ENCODE peak calls at places on chromosomes 3 and 15, in ten cellular contexts. X is left lung, M is heart left ventricle, R is sigmoid colon, F is colonic mucosa, D is AG04450, O is lower lobe of right lung, U is spleen, K is stomach, A is adrenal gland. I is an unnamed sample.

GRCh38 chr15:81432179-81432578 is 58.2 kb upstream of the TMC3 start:
- DNase-seq in X (no peak), M (no peak), R (no peak), F (no peak), D (no peak), O (no peak), U (no peak), K (no peak), A (no peak), I (no peak)

GRCh38 chr3:4850211-4850927 is 128.9 kb upstream of the BHLHE40 start:
- DNase-seq in X (no peak), M (no peak), R (no peak), F (no peak), D (no peak), O (no peak), U (no peak), K (no peak), A (no peak), I (no peak)

GRCh38 chr3:46971742-46972141 is 4.8 kb downstream of the CCDC12 start:
- DNase-seq in X (no peak), M (peak; percentile 6), R (no peak), F (no peak), D (no peak), O (no peak), U (peak; percentile 47), K (no peak), A (no peak), I (no peak)

GRCh38 chr15:98505611-98506031 is 142.7 kb upstream of the IGF1R start:
- DNase-seq in X (no peak), M (peak; percentile 37), R (peak; percentile 77), F (no peak), D (no peak), O (no peak), U (no peak), K (no peak), A (no peak), I (no peak)

GRCh38 chr3:54830658-54831057 is 97.2 kb downstream of the LRTM1 start:
- DNase-seq in X (no peak), M (no peak), R (no peak), F (peak; percentile 25), D (no peak), O (no peak), U (no peak), K (no peak), A (no peak), I (no peak)

GRCh38 chr15:65259367-65259781 is 27.3 kb downstream of the PARP16 start:
- DNase-seq in X (no peak), M (peak; percentile 50), R (peak; percentile 94), F (no peak), D (no peak), O (no peak), U (no peak), K (no peak), A (no peak), I (no peak)

GRCh38 chr3:40997711-40998519 is 201.4 kb upstream of the CTNNB1 start:
- DNase-seq in X (no peak), M (no peak), R (no peak), F (no peak), D (no peak), O (no peak), U (no peak), K (no peak), A (no peak), I (no peak)

GRCh38 chr3:160685144-160685766 is 8.3 kb downstream of the ARL14 start:
- DNase-seq in X (no peak), M (no peak), R (no peak), F (no peak), D (no peak), O (no peak), U (no peak), K (no peak), A (no peak), I (no peak)

GRCh38 chr3:127622031-127622430 is 7.0 kb upstream of the PODXL2 start:
- DNase-seq in X (no peak), M (no peak), R (no peak), F (no peak), D (no peak), O (no peak), U (no peak), K (no peak), A (no peak), I (no peak)

GRCh38 chr15:68402432-68403160 is 29.4 kb downstream of the ITGA11 start:
- DNase-seq in X (no peak), M (no peak), R (peak; percentile 40), F (no peak), D (no peak), O (no peak), U (peak; percentile 57), K (peak; percentile 7), A (peak; percentile 11), I (no peak)

GRCh38 chr15:61228025-61228901 is 839 bp downstream of the RORA start:
- DNase-seq in X (no peak), M (peak; percentile 25), R (peak; percentile 66), F (peak; percentile 24), D (no peak), O (peak; percentile 46), U (no peak), K (no peak), A (peak; percentile 19), I (no peak)

GRCh38 chr15:61222010-61222409 is 7.1 kb downstream of the RORA start:
- DNase-seq in X (no peak), M (no peak), R (no peak), F (no peak), D (no peak), O (no peak), U (no peak), K (no peak), A (no peak), I (no peak)

GRCh38 chr15:61232266-61232665 is 3.2 kb upstream of the RORA start:
- DNase-seq in X (no peak), M (no peak), R (no peak), F (no peak), D (no peak), O (no peak), U (no peak), K (no peak), A (no peak), I (no peak)

GRCh38 chr15:61226313-61227250 is 2.5 kb downstream of the RORA start:
- DNase-seq in X (no peak), M (no peak), R (no peak), F (no peak), D (no peak), O (no peak), U (no peak), K (no peak), A (peak; percentile 23), I (no peak)

DNA sequence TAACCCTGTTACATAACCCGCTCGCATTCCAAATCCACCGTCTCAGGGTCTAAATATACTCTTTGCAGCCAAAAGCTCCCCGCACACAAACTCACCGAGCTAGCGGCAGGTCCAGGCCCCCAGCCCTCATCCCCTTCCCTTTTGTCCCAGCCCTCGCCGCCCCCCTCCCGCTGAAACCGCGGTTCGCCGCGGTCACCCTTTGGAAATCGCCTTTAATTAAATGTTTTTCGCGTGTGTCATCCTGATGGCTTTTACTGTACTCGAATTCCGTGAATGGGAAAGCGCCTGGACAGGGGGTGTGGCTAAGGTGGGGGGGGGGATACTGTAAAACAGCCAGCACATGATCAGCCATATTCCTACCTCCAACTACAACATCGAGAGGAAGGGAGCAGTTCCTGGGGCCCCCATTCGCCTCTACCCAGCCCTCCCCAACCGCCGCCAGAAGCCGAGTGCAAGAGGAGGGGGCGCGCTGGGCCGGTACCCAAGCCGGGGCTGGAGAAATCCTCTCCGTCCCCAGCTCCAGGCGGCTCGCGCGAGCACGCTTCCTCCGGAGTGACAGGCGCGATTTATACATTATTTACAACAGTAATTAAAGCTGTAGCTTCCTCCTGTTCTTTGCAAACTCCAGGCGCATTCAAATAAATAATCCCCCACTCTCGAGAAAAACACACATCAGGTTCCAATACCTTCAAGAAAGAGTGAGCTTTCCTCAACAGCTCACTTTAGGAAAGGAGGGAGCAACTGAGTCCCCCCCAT is 1.7 kb downstream of the RORA start:
- DNase-seq in X (no peak), M (peak; percentile 26), R (peak; percentile 64), F (peak; percentile 20), D (no peak), O (no peak), U (no peak), K (no peak), A (peak; percentile 31), I (no peak)
- H3K4me3 ChIP-seq in X (peak overlapping the region; percentile 37), M (peak overlapping the region; percentile 76), R (peak overlapping the region; percentile 68), F (peak overlapping the region; percentile 37), D (peak overlapping the region; percentile 69), O (peak overlapping the region; percentile 63), U (peak overlapping the region; percentile 48), K (peak overlapping the region; percentile 65), A (peak overlapping the region; percentile 48), I (peak overlapping the region; percentile 67)

GRCh38 chr3:145812396-145812795 is 348.6 kb downstream of the PLOD2 start:
- DNase-seq in X (no peak), M (no peak), R (no peak), F (no peak), D (no peak), O (no peak), U (no peak), K (no peak), A (no peak), I (no peak)

DNA sequence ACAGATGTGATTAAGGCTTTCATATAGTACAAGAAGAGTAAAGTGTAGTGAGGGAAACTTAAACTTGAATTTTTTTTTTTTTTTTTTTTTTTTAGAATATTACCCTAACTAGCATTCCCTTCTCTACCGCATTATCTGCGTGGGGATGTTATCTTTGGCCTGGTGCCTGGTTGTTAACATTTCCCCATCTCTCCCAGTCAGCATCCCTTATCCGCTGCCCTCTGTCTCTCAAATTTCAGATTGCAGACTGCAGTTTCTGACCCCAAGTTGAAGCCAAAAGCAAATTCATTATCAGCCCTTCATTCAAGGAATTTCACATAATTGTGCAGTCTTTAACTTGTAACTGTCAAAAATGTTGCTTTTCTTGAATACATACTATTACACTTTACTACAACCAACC is 353.0 kb downstream of the PLOD2 start:
- DNase-seq in X (no peak), M (peak; percentile 26), R (no peak), F (no peak), D (no peak), O (no peak), U (no peak), K (no peak), A (peak; percentile 21), I (no peak)
- TF ChIP-seq CTCF in X (no peak), M (no peak), R (no peak), F (no peak), D (peak; percentile 38), O (peak; percentile 13), U (no peak), K (no peak), A (peak; percentile 15), I (no peak)

GRCh38 chr15:70575251-70576227 is 187.8 kb downstream of the UACA start:
- DNase-seq in X (no peak), M (no peak), R (no peak), F (no peak), D (no peak), O (no peak), U (no peak), K (no peak), A (no peak), I (no peak)
- H3K4me3 ChIP-seq in X (no peak overlapping the region), M (no peak overlapping the region), R (no peak overlapping the region), F (no peak overlapping the region), D (no peak overlapping the region), O (no peak overlapping the region), U (no peak overlapping the region), K (no peak overlapping the region), A (no peak overlapping the region), I (no peak overlapping the region)

DNA sequence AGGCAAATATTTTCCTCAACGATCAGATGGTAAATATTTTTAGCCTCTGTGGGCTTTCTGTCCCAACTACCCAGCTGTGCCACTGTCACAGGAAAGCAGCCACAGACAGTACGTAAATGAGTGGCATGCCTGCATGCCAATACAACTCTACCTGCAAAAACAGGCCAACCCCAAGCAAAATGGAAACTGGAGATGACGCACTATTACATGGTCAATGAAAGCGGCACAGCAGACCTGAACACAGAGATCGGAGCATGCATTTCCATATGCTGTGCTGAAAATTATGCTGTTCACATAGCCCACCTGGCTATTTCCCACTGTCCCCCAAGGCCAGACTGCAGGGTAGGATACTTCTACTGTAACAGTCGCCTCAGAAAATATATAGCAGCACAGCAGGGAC is 57.8 kb downstream of the HERC2 start:
- DNase-seq in X (no peak), M (no peak), R (no peak), F (no peak), D (no peak), O (no peak), U (no peak), K (no peak), A (no peak), I (no peak)
- TF ChIP-seq CTCF in X (no peak), M (no peak), R (no peak), F (no peak), D (no peak), O (no peak), U (no peak), K (no peak), A (no peak), I (no peak)